ENCODE peak calls at places on chromosomes 3 and 15, in five cellular contexts. G, Y, V, Q and T are unnamed samples.

GRCh38 chr15:55673287-55673686 is 69.7 kb downstream of the PRTG start:
- DNase-seq in G (no peak), Q (no peak), V (no peak), Y (no peak), T (peak)

GRCh38 chr3:132083583-132084372 is 49.0 kb upstream of the CPNE4 start:
- DNase-seq in Y (no peak), V (peak), Q (no peak), G (no peak), T (no peak)

GRCh38 chr15:75114796-75115195 is 86.9 kb upstream of the C15orf39 start:
- DNase-seq in Y (no peak), V (no peak), Q (no peak), G (no peak), T (no peak)

GRCh38 chr3:80559701-80560100 is 791.9 kb upstream of the ROBO1 start:
- DNase-seq in Y (no peak), V (no peak), G (no peak), Q (no peak), T (no peak)

GRCh38 chr15:90401499-90401898 is 13.5 kb downstream of the IQGAP1 start:
- DNase-seq in Q (no peak), V (no peak), G (no peak), Y (no peak), T (no peak)

GRCh38 chr3:131349946-131350347 is 31.6 kb upstream of the NUDT16 start:
- DNase-seq in Q (no peak), G (peak), V (peak), Y (peak), T (no peak)

GRCh38 chr15:90060797-90061196 is 41.5 kb downstream of the IDH2 start:
- DNase-seq in V (no peak), Y (no peak), Q (no peak), G (no peak), T (no peak)

GRCh38 chr3:134471521-134472193 is 14.1 kb downstream of the ANAPC13 start:
- DNase-seq in G (no peak), V (peak), Y (no peak), Q (no peak), T (no peak)

GRCh38 chr15:89129123-89129815 is 41.0 kb downstream of the ABHD2 start:
- DNase-seq in V (no peak), G (peak), Q (peak), Y (no peak), T (peak)

GRCh38 chr3:60651799-60652198 is 599.5 kb downstream of the FHIT start:
- DNase-seq in Q (no peak), V (no peak), Y (no peak), G (no peak), T (no peak)

GRCh38 chr15:41501191-41501917 is 7.7 kb downstream of the ITPKA start:
- DNase-seq in Y (no peak), G (peak), V (no peak), Q (no peak), T (peak)

GRCh38 chr15:32705450-32705849 is 12.4 kb upstream of the GREM1 start:
- DNase-seq in V (no peak), Q (no peak), Y (no peak), G (no peak), T (no peak)

GRCh38 chr15:67967871-67968423 is 86.2 kb upstream of the PIAS1 start:
- DNase-seq in G (peak), V (peak), Q (no peak), Y (no peak), T (peak)

GRCh38 chr15:28132524-28133275 is 33.6 kb upstream of the OCA2 start:
- DNase-seq in Y (no peak), Q (no peak), G (no peak), V (peak), T (no peak)
- TF ChIP-seq CTCF in Y (no peak), Q (no peak), G (no peak), V (no peak), T (no peak)

GRCh38 chr15:63461230-63461629 is 43.2 kb upstream of the USP3 start:
- DNase-seq in G (no peak), Y (no peak), V (no peak), Q (no peak), T (peak)
- TF ChIP-seq CTCF in G (no peak), Y (no peak), V (no peak), Q (no peak), T (no peak)

DNA sequence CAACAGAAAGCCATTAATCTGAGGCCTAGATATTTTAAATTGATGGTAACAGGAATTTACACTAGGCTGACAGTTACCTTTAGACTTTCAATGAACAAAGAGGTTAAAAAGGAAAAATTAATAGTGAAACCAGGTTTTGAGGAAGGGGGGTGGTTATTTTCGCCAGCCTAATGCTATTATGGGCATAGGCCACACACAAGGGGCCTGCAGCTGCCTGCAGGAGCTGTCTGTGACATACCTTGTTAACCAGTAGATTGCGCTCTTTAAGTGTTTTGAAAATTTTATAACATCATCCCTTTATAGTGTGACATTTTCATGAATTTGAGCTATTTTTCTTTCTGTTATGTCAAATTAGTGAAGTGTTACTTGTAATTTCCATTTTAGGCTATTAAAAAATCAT is 48.6 kb upstream of the SEC22A start:
- DNase-seq in Y (no peak), V (no peak), Q (no peak), G (no peak), T (no peak)
- TF ChIP-seq CTCF in Y (no peak), V (no peak), Q (no peak), G (no peak), T (no peak)

GRCh38 chr3:149809694-149810093 is 3.3 kb upstream of the RNF13 start:
- DNase-seq in Q (no peak), V (no peak), Y (no peak), G (no peak), T (no peak)
- TF ChIP-seq CTCF in Q (no peak), V (no peak), Y (no peak), G (no peak), T (no peak)

GRCh38 chr3:113304856-113305540 is 93.6 kb downstream of the BOC start:
- DNase-seq in G (no peak), V (no peak), Q (no peak), Y (no peak), T (no peak)
- TF ChIP-seq CTCF in G (no peak), V (no peak), Q (no peak), Y (no peak), T (no peak)

DNA sequence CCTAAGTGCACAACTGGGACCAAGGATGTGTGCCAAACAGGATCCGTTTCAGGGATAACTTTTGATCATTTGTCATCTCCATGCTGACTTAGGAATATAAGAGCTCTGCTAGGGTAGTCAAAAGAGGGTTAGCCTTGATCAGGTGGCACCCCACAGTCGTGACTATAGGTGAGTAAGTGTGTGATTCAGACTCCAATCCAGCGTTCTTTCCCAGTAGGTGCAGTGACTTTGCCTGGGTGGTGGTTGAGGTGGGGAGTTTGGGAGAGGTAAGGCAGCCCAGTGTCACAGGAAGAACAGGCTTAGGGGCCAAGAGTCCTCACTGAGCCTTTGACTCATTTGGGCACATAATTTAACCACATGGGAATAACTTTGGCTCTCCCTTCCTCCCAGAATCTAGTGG is 51.0 kb downstream of the CHDH start:
- DNase-seq in G (no peak), Q (no peak), V (no peak), Y (no peak), T (no peak)
- TF ChIP-seq CTCF in G (no peak), Q (no peak), V (no peak), Y (no peak), T (no peak)

DNA sequence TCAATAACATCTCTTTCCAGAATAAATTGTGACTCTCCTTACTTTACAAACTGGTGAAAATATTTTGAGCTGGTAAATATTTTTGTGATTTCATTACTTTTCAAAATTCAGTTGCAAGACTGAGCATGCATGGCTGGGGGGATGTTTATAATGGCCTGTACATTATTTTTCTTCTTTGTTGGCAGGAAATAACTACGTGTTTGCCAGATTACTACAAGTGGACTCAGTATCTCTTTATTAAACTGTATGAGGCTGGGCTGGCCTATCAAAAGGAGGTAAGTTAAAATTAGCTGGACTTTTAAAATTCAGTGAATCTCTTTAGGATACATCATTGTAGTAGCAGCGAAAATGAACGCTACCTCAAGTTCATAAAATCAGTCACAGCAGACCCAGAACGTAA is 58.3 kb downstream of the LARS2 start:
- DNase-seq in Y (no peak), V (no peak), G (no peak), Q (no peak), T (no peak)
- TF ChIP-seq CTCF in Y (no peak), V (no peak), G (no peak), Q (no peak), T (no peak)

GRCh38 chr3:153445817-153446216 is 283.8 kb downstream of the RAP2B start:
- DNase-seq in G (no peak), V (no peak), Q (no peak), Y (no peak), T (no peak)
- TF ChIP-seq CTCF in G (no peak), V (no peak), Q (no peak), Y (no peak), T (no peak)